ENCODE peak calls at places on chromosomes 7 and 10, in four cellular contexts. X is fibroblast of villous mesenchyme, F is A549, Y is bronchial epithelial cell. I is an unnamed sample.

GRCh38 chr7:30927040-30927439 is 15.4 kb downstream of the AQP1 start:
- DNase-seq in X (no peak), F (no peak), Y (no peak), I (no peak)

GRCh38 chr10:96764345-96764744 is 44.0 kb upstream of the PIK3AP1 start:
- DNase-seq in X (no peak), F (no peak), Y (no peak), I (no peak)

GRCh38 chr7:40758590-40758989 is 623.8 kb downstream of the SUGCT start:
- DNase-seq in X (no peak), F (no peak), Y (no peak), I (no peak)

GRCh38 chr10:77692782-77693181 is 55.2 kb upstream of the KCNMA1 start:
- DNase-seq in X (no peak), F (no peak), Y (peak), I (peak)

GRCh38 chr7:135480966-135481599 is 28.8 kb downstream of the CNOT4 start:
- DNase-seq in X (no peak), F (no peak), Y (no peak), I (no peak)

GRCh38 chr7:98324782-98325181 is 43.3 kb downstream of the BRI3 start:
- DNase-seq in X (no peak), F (no peak), Y (no peak), I (no peak)

GRCh38 chr7:51430480-51431086 is 114.0 kb upstream of the COBL start:
- DNase-seq in X (peak), F (peak), Y (peak), I (peak)

GRCh38 chr7:108296911-108297310 is 159.3 kb downstream of the NRCAM start:
- DNase-seq in X (no peak), F (no peak), Y (no peak), I (no peak)

GRCh38 chr7:29355388-29355787 is 160.8 kb downstream of the CHN2 start:
- DNase-seq in X (no peak), F (no peak), Y (no peak), I (no peak)

GRCh38 chr7:128211626-128212025 is 29.5 kb upstream of the LEP start:
- DNase-seq in X (no peak), F (no peak), Y (no peak), I (no peak)

GRCh38 chr7:80584778-80585177 is 53.7 kb upstream of the CD36 start:
- DNase-seq in X (peak), F (no peak), Y (peak), I (peak)

GRCh38 chr7:116525298-116525912 is 569 bp downstream of the CAV1 start:
- DNase-seq in X (no peak), F (no peak), Y (no peak), I (peak)

GRCh38 chr7:28573751-28574295 is 161.5 kb downstream of the CREB5 start:
- DNase-seq in X (peak), F (no peak), Y (no peak), I (peak)

GRCh38 chr7:151897201-151897711 is 20.3 kb upstream of the PRKAG2 start:
- DNase-seq in X (no peak), F (no peak), Y (peak), I (no peak)

GRCh38 chr10:69318997-69319727 is 40.9 kb downstream of the HK1 start:
- DNase-seq in X (peak), F (peak), Y (peak), I (peak)

GRCh38 chr10:12201543-12201942 is 5.6 kb downstream of the CDC123 start:
- DNase-seq in X (no peak), F (no peak), Y (no peak), I (no peak)

GRCh38 chr7:129213828-129214227 is 11.0 kb upstream of the AHCYL2 start:
- DNase-seq in X (no peak), F (no peak), Y (no peak), I (no peak)

GRCh38 chr7:80129785-80130184 is 4.8 kb upstream of the GNAI1 start:
- DNase-seq in X (no peak), F (no peak), Y (no peak), I (no peak)

GRCh38 chr10:124681626-124682552 is 62.3 kb downstream of the FAM53B start:
- DNase-seq in X (no peak), F (no peak), Y (no peak), I (no peak)

GRCh38 chr10:77507313-77507712 is 130.3 kb downstream of the KCNMA1 start:
- DNase-seq in X (peak), F (no peak), Y (no peak), I (no peak)

GRCh38 chr10:81838950-81839349 is 36.0 kb upstream of the NRG3 start:
- DNase-seq in X (no peak), F (no peak), Y (no peak), I (peak)

GRCh38 chr10:75565286-75566251 is 134.1 kb downstream of the LRMDA start:
- DNase-seq in X (no peak), F (no peak), Y (no peak), I (no peak)

GRCh38 chr7:72785166-72785955 is 42.6 kb downstream of the TYW1B start:
- DNase-seq in X (no peak), F (no peak), Y (peak), I (no peak)

GRCh38 chr10:76558996-76559888 is 1078.4 kb downstream of the KCNMA1 start:
- DNase-seq in X (peak), F (no peak), Y (no peak), I (peak)

GRCh38 chr7:4226166-4226857 is 455.8 kb upstream of the FOXK1 start:
- DNase-seq in X (no peak), F (no peak), Y (no peak), I (no peak)

GRCh38 chr7:5599543-5600200 is 176.0 kb upstream of the TNRC18 start:
- DNase-seq in X (no peak), F (no peak), Y (no peak), I (no peak)

GRCh38 chr10:110481948-110482347 is 15.8 kb upstream of the DUSP5 start:
- DNase-seq in X (peak), F (no peak), Y (no peak), I (no peak)

GRCh38 chr10:48496831-48497792 is 107.8 kb downstream of the ARHGAP22 start:
- DNase-seq in X (peak), F (no peak), Y (peak), I (peak)

GRCh38 chr7:148702876-148703670 is 4.4 kb downstream of the CUL1 start:
- DNase-seq in X (no peak), F (no peak), Y (no peak), I (no peak)

GRCh38 chr7:132618271-132618955 is 42.1 kb upstream of the PLXNA4 start:
- DNase-seq in X (no peak), F (no peak), Y (no peak), I (no peak)

GRCh38 chr7:143345428-143345900 is 17.0 kb downstream of the FAM131B start:
- DNase-seq in X (peak), F (peak), Y (peak), I (peak)
- TF ChIP-seq CTCF in X (peak), F (peak), Y (peak), I (peak)

DNA sequence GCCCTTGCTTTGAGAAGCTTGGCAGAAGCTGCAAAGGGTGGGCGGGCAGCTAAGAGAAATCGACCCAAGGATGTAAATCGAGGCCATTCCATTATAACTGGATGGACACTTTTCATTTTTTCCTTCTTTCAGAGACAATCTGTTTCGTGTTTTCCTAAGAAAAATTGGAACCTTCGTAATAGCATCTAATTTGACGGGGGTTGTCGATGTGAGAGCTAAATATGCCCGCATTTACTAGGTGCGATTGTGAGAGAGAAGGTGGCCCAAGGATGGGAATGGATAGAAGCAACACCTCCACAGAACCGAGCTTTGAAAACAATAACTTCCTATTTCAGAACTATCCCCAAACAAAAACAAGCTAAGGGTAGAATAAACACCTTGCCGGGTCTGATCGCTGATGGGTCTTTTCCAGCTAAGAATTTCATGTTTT is 848 bp upstream of the HOXA4 start:
- DNase-seq in X (no peak), F (no peak), Y (no peak), I (no peak)
- H3K4me3 ChIP-seq in X (peak), F (peak), Y (no peak), I (no peak)

GRCh38 chr10:125742465-125742864 is 23.0 kb downstream of the EDRF1 start:
- DNase-seq in X (peak), F (no peak), Y (peak), I (peak)
- TF ChIP-seq CTCF in X (no peak), F (peak), Y (no peak), I (peak)

DNA sequence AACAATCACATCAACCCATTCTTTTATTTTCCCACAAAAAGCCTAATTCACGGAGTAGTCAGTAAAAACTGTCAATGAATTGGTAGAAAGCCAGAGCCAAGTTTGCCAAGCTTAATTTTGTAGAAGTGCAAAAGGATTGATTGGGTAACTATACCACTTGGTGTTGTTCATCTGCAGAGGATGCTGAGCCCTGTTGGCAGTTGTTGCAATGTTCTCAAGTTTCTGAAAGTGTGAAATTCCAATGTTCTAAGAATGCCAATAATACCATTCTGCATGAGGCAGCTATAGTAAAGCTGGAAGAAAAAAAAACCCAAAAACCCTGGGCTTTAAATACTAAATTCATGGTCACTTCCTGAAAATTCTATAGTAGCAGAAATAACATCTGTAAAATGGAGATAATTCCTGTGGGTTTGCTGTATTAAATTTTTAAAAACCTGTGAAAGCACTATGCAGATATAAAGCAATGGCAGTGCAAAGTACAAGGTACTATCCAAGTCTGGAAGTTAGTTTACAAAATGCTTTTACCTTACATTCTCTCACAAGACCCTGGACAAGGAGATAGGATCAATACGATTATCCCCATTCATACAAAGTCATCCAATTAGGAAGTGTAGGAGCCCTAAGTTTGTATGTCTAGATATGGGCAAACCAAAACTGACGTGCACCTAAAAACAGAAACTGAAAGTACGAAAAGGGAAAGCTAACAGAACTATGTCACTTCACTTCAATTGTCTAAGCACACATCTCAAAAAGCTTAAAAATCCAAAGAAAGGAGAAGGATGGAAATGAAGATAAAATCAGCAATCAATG is 6.1 kb upstream of the PON1 start:
- DNase-seq in X (peak), F (no peak), Y (peak), I (peak)
- H3K4me3 ChIP-seq in X (peak), F (peak), Y (no peak), I (peak)

GRCh38 chr10:58695022-58695421 is 182.3 kb downstream of the BICC1 start:
- DNase-seq in X (no peak), F (no peak), Y (peak), I (no peak)

GRCh38 chr10:58693919-58694318 is 181.2 kb downstream of the BICC1 start:
- DNase-seq in X (no peak), F (no peak), Y (no peak), I (no peak)

GRCh38 chr10:58696736-58697135 is 184.1 kb downstream of the BICC1 start:
- DNase-seq in X (no peak), F (no peak), Y (no peak), I (no peak)

GRCh38 chr10:58691528-58691927 is 178.9 kb downstream of the BICC1 start:
- DNase-seq in X (no peak), F (no peak), Y (no peak), I (no peak)
- TF ChIP-seq CTCF in X (no peak), F (no peak), Y (no peak), I (no peak)

GRCh38 chr7:96416599-96416998 is 94.7 kb upstream of the SLC25A13 start:
- DNase-seq in X (no peak), F (no peak), Y (no peak), I (no peak)
- H3K4me3 ChIP-seq in X (no peak), F (no peak), Y (no peak), I (no peak)

GRCh38 chr10:63393050-63393449 is 72.7 kb downstream of the JMJD1C start:
- DNase-seq in X (no peak), F (no peak), Y (no peak), I (no peak)
- TF ChIP-seq CTCF in X (no peak), F (no peak), Y (no peak), I (no peak)

GRCh38 chr7:112965506-112965905 is 121.1 kb downstream of the GPR85 start:
- DNase-seq in X (no peak), F (no peak), Y (no peak), I (no peak)
- H3K4me3 ChIP-seq in X (no peak), F (no peak), Y (no peak), I (no peak)

GRCh38 chr10:17633353-17633752 is 10.6 kb upstream of the STAM start:
- DNase-seq in X (no peak), F (no peak), Y (no peak), I (no peak)
- TF ChIP-seq CTCF in X (no peak), F (no peak), Y (no peak), I (no peak)

I was measured in fibroblast of pulmonary artery.